ENCODE peak calls at places on chromosomes 6 and 20, in four cellular contexts. D is Right ventricle myocardium inferior, U is fibroblast of mammary gland, N is cerebellum. B is an unnamed sample.

GRCh38 chr6:12060780-12061619 is 48.9 kb downstream of the HIVEP1 start:
- DNase-seq in D (peak; percentile 82), U (no peak), N (peak; percentile 90), B (peak; percentile 67)

GRCh38 chr6:64920257-64920656 is 786.8 kb downstream of the EYS start:
- DNase-seq in D (no peak), U (no peak), N (no peak), B (no peak)

GRCh38 chr6:157774153-157775135 is 48.6 kb upstream of the SNX9 start:
- DNase-seq in D (no peak), U (no peak), N (no peak), B (no peak)

GRCh38 chr6:151351146-151351700 is 40.1 kb downstream of the ZBTB2 start:
- DNase-seq in D (no peak), U (no peak), N (no peak), B (no peak)

GRCh38 chr6:112286010-112286409 is 31.6 kb upstream of the LAMA4 start:
- DNase-seq in D (no peak), U (no peak), N (no peak), B (no peak)

GRCh38 chr6:35489066-35489465 is 7.8 kb downstream of the TEAD3 start:
- DNase-seq in D (no peak), U (no peak), N (no peak), B (peak; percentile 18)

GRCh38 chr6:42889815-42890214 is 10.4 kb downstream of the RPL7L1 start:
- DNase-seq in D (no peak), U (peak; percentile 12), N (no peak), B (no peak)

GRCh38 chr20:10565922-10566897 is 107.6 kb downstream of the JAG1 start:
- DNase-seq in D (no peak), U (no peak), N (no peak), B (no peak)

GRCh38 chr20:35511814-35512420 is 17.5 kb downstream of the C20orf173 start:
- DNase-seq in D (no peak), U (peak; percentile 45), N (peak; percentile 38), B (no peak)

GRCh38 chr6:100962466-100962865 is 81.3 kb upstream of the ASCC3 start:
- DNase-seq in D (no peak), U (no peak), N (no peak), B (no peak)

GRCh38 chr20:5118220-5119142 is 1.3 kb downstream of the PCNA start:
- DNase-seq in D (no peak), U (no peak), N (no peak), B (no peak)

GRCh38 chr6:40788661-40789111 is 201.5 kb upstream of the LRFN2 start:
- DNase-seq in D (no peak), U (peak; percentile 7), N (no peak), B (peak; percentile 57)

GRCh38 chr6:126134491-126134890 is 148.2 kb downstream of the TRMT11 start:
- DNase-seq in D (no peak), U (peak; percentile 27), N (no peak), B (no peak)

GRCh38 chr20:6162239-6162638 is 39.4 kb upstream of the FERMT1 start:
- DNase-seq in D (peak; percentile 87), U (peak; percentile 7), N (peak; percentile 27), B (peak; percentile 82)

GRCh38 chr6:168607272-168608112 is 166.5 kb downstream of the SMOC2 start:
- DNase-seq in D (no peak), U (no peak), N (no peak), B (no peak)

GRCh38 chr6:7787137-7787575 is 61.3 kb downstream of the BMP6 start:
- DNase-seq in D (no peak), U (peak; percentile 83), N (no peak), B (no peak)

GRCh38 chr6:42929928-42930360 is 664 bp downstream of the CNPY3 start:
- DNase-seq in D (peak; percentile 79), U (peak; percentile 83), N (no peak), B (peak; percentile 25)

GRCh38 chr6:31122803-31123706 is 2.8 kb upstream of the CDSN start:
- DNase-seq in D (no peak), U (peak; percentile 53), N (peak; percentile 71), B (peak; percentile 93)

GRCh38 chr20:63498950-63499332 is at the start of gene EEF1A2:
- DNase-seq in D (peak; percentile 82), U (no peak), N (peak; percentile 86), B (peak; percentile 58)

GRCh38 chr20:45892828-45893500 is 1.8 kb downstream of the CTSA start:
- DNase-seq in D (no peak), U (no peak), N (no peak), B (no peak)

GRCh38 chr6:29967379-29968010 is 25.2 kb downstream of the HLA-A start:
- DNase-seq in D (no peak), U (peak; percentile 17), N (no peak), B (peak; percentile 54)

GRCh38 chr6:7631466-7631865 is 41.5 kb downstream of the SNRNP48 start:
- DNase-seq in D (no peak), U (no peak), N (no peak), B (no peak)

GRCh38 chr20:31842471-31843157 is 2.8 kb downstream of the FOXS1 start:
- DNase-seq in D (no peak), U (peak; percentile 46), N (no peak), B (peak; percentile 93)

GRCh38 chr6:84583784-84584183 is 180.6 kb downstream of the TBX18 start:
- DNase-seq in D (no peak), U (no peak), N (no peak), B (no peak)

GRCh38 chr20:60583741-60584140 is 625.5 kb downstream of the CDH26 start:
- DNase-seq in D (no peak), U (peak; percentile 51), N (no peak), B (no peak)

GRCh38 chr6:17986656-17987575 is 519 bp downstream of the KIF13A start:
- DNase-seq in D (peak; percentile 85), U (peak; percentile 40), N (peak; percentile 50), B (peak; percentile 86)

GRCh38 chr6:139240161-139241010 is 51.4 kb downstream of the TXLNB start:
- DNase-seq in D (no peak), U (peak; percentile 86), N (peak; percentile 5), B (no peak)

GRCh38 chr6:36197739-36198221 is 1.2 kb downstream of the BRPF3 start:
- DNase-seq in D (no peak), U (no peak), N (peak; percentile 67), B (peak; percentile 15)

GRCh38 chr6:52820198-52820597 is 16.6 kb upstream of the GSTA1 start:
- DNase-seq in D (no peak), U (peak; percentile 63), N (no peak), B (no peak)

GRCh38 chr6:27608916-27609883 is 136.3 kb upstream of the ZNF184 start:
- DNase-seq in D (no peak), U (peak; percentile 85), N (no peak), B (no peak)

GRCh38 chr6:107665386-107665785 is 158.7 kb downstream of the SCML4 start:
- DNase-seq in D (no peak), U (peak; percentile 44), N (no peak), B (no peak)

GRCh38 chr6:85185977-85186376 is 263.9 kb upstream of the NT5E start:
- DNase-seq in D (no peak), U (peak; percentile 58), N (no peak), B (no peak)

GRCh38 chr6:121592261-121592935 is 157.0 kb downstream of the GJA1 start:
- DNase-seq in D (no peak), U (no peak), N (no peak), B (no peak)

GRCh38 chr6:17456711-17457110 is 63.3 kb downstream of the CAP2 start:
- DNase-seq in D (no peak), U (no peak), N (no peak), B (no peak)

GRCh38 chr6:39026175-39026574 is 22.4 kb upstream of the GLP1R start:
- DNase-seq in D (no peak), U (no peak), N (no peak), B (no peak)

GRCh38 chr6:87907521-87907920 is 140.1 kb upstream of the SPACA1 start:
- DNase-seq in D (no peak), U (peak; percentile 78), N (no peak), B (no peak)

GRCh38 chr6:146027586-146028249 is 1.1 kb upstream of the GRM1 start:
- DNase-seq in D (no peak), U (peak; percentile 2), N (peak; percentile 83), B (no peak)